ENCODE peak calls at places on chromosomes 6 and 20, in four cellular contexts. One of them, this sample, is unnamed.

GRCh38 chr6:156425374-156425773 is 351.8 kb upstream of the ARID1B start:
- DNase-seq in astrocyte: peak; percentile 93
- DNase-seq in lower leg skin: no peak
- DNase-seq in fibroblast of the aortic adventitia: peak; percentile 32
- DNase-seq in this sample: peak; percentile 91

GRCh38 chr6:72616406-72617015 is 5.4 kb upstream of the KCNQ5 start:
- DNase-seq in fibroblast of the aortic adventitia: peak; percentile 77
- DNase-seq in astrocyte: no peak
- DNase-seq in lower leg skin: no peak
- DNase-seq in this sample: no peak

GRCh38 chr20:8812818-8813217 is 256.1 kb upstream of the PLCB4 start:
- DNase-seq in lower leg skin: no peak
- DNase-seq in fibroblast of the aortic adventitia: no peak
- DNase-seq in astrocyte: no peak
- DNase-seq in this sample: no peak

GRCh38 chr20:2507875-2508630 is 662 bp downstream of the ZNF343 start:
- DNase-seq in lower leg skin: no peak
- DNase-seq in fibroblast of the aortic adventitia: peak; percentile 75
- DNase-seq in astrocyte: no peak
- DNase-seq in this sample: no peak

GRCh38 chr6:112979830-112980229 is 632.7 kb downstream of the RFPL4B start:
- DNase-seq in lower leg skin: no peak
- DNase-seq in fibroblast of the aortic adventitia: peak; percentile 31
- DNase-seq in astrocyte: peak; percentile 64
- DNase-seq in this sample: peak; percentile 16

GRCh38 chr20:33108641-33109040 is 29.2 kb downstream of the BPIFB4 start:
- DNase-seq in fibroblast of the aortic adventitia: no peak
- DNase-seq in astrocyte: no peak
- DNase-seq in lower leg skin: no peak
- DNase-seq in this sample: no peak

GRCh38 chr20:51609251-51609650 is 66.7 kb upstream of the NFATC2 start:
- DNase-seq in lower leg skin: no peak
- DNase-seq in fibroblast of the aortic adventitia: no peak
- DNase-seq in astrocyte: no peak
- DNase-seq in this sample: no peak

GRCh38 chr20:46681032-46681854 is 8.0 kb downstream of the TP53RK start:
- DNase-seq in astrocyte: no peak
- DNase-seq in fibroblast of the aortic adventitia: peak; percentile 56
- DNase-seq in lower leg skin: peak; percentile 58
- DNase-seq in this sample: peak; percentile 53

GRCh38 chr6:659716-660581 is 3.0 kb upstream of the HUS1B start:
- DNase-seq in astrocyte: no peak
- DNase-seq in lower leg skin: no peak
- DNase-seq in fibroblast of the aortic adventitia: no peak
- DNase-seq in this sample: no peak

GRCh38 chr20:8389381-8390368 is 257.6 kb downstream of the PLCB1 start:
- DNase-seq in lower leg skin: no peak
- DNase-seq in astrocyte: peak; percentile 33
- DNase-seq in fibroblast of the aortic adventitia: peak; percentile 88
- DNase-seq in this sample: no peak

GRCh38 chr6:42199106-42199981 is 4.6 kb upstream of the GUCA1B start:
- DNase-seq in lower leg skin: no peak
- DNase-seq in astrocyte: peak; percentile 74
- DNase-seq in fibroblast of the aortic adventitia: peak; percentile 66
- DNase-seq in this sample: peak; percentile 22

GRCh38 chr6:157104803-157105202 is 218.5 kb downstream of the TMEM242 start:
- DNase-seq in lower leg skin: no peak
- DNase-seq in fibroblast of the aortic adventitia: no peak
- DNase-seq in astrocyte: no peak
- DNase-seq in this sample: no peak

GRCh38 chr6:134041093-134041492 is 11.3 kb downstream of the SLC2A12 start:
- DNase-seq in lower leg skin: no peak
- DNase-seq in astrocyte: peak; percentile 64
- DNase-seq in fibroblast of the aortic adventitia: peak; percentile 67
- DNase-seq in this sample: peak; percentile 50

GRCh38 chr6:30136570-30137286 is 788 bp downstream of the TRIM40 start:
- DNase-seq in lower leg skin: no peak
- DNase-seq in astrocyte: no peak
- DNase-seq in fibroblast of the aortic adventitia: no peak
- DNase-seq in this sample: no peak

GRCh38 chr6:144657691-144658090 is 372.6 kb downstream of the UTRN start:
- DNase-seq in fibroblast of the aortic adventitia: no peak
- DNase-seq in lower leg skin: no peak
- DNase-seq in astrocyte: no peak
- DNase-seq in this sample: peak; percentile 53

GRCh38 chr6:56807992-56808342 is 146.9 kb upstream of the BEND6 start:
- DNase-seq in lower leg skin: no peak
- DNase-seq in fibroblast of the aortic adventitia: no peak
- DNase-seq in astrocyte: no peak
- DNase-seq in this sample: no peak

GRCh38 chr6:135014353-135014832 is 40.2 kb downstream of the HBS1L start:
- DNase-seq in astrocyte: no peak
- DNase-seq in fibroblast of the aortic adventitia: no peak
- DNase-seq in lower leg skin: no peak
- DNase-seq in this sample: no peak

GRCh38 chr20:19210426-19211155 is 1.9 kb upstream of the SLC24A3 start:
- DNase-seq in lower leg skin: no peak
- DNase-seq in fibroblast of the aortic adventitia: peak; percentile 16
- DNase-seq in astrocyte: no peak
- DNase-seq in this sample: no peak

GRCh38 chr20:19213946-19214490 is 1.6 kb downstream of the SLC24A3 start:
- DNase-seq in lower leg skin: no peak
- DNase-seq in fibroblast of the aortic adventitia: no peak
- DNase-seq in astrocyte: no peak
- DNase-seq in this sample: no peak

GRCh38 chr20:19211252-19211651 is 1.2 kb upstream of the SLC24A3 start:
- DNase-seq in lower leg skin: no peak
- DNase-seq in astrocyte: no peak
- DNase-seq in fibroblast of the aortic adventitia: no peak
- DNase-seq in this sample: no peak

GRCh38 chr20:19211661-19212523 is 550 bp upstream of the SLC24A3 start:
- DNase-seq in astrocyte: no peak
- DNase-seq in lower leg skin: no peak
- DNase-seq in fibroblast of the aortic adventitia: no peak
- DNase-seq in this sample: no peak

DNA sequence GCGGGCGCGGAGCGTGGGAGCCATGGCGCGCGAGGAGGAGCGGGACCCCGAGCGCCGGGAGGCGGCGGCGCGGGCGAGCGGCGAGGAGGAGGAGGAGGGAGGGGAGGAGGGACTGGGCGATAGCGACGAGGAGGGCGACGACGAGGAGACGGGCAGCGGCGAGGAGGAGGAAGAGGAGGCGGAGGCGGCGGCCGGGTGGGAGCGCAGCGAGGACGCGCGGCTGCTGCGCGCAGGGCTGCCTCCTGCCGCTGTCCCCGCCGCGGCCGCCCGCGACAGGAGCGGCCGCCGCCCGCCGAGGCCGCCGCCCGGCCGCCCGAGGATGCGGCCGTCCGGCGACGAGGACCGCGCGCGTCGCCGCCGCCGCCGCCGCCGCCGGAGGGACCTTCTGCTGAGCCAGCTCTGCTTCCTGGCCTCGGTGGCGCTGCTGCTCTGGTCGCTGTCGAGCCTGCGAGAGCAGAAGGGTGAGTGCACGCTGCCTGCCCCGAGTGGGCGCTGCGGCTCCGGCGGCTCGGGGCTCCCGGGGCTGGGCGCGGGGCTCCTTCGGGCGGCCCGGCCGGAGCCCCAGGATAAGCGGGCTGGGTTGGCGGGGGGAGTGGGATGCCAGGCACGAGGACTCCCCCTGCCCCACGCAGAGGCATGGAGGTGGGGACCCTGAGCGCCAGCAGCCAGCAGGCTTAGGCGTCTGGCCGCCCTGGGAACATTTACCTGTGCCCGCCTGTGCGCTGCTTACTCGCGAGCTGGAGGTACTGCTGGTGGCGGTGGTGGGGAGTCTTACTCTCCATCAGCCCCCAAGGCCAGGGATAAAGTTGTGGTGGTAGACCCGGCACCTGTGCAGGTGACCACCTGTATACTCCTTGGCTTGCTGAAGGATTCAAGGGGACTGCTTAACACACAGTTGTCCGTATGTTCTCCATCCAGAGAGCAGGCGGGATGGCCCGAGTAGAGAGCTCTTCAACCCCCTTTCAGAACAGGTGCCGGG is at the start of gene SLC24A3:
- DNase-seq in lower leg skin: peak; percentile 57
- DNase-seq in astrocyte: no peak
- DNase-seq in fibroblast of the aortic adventitia: no peak
- DNase-seq in this sample: no peak
- TF ChIP-seq CTCF in lower leg skin: no peak
- TF ChIP-seq CTCF in astrocyte: no peak
- TF ChIP-seq CTCF in fibroblast of the aortic adventitia: no peak
- TF ChIP-seq CTCF in this sample: no peak

GRCh38 chr6:95127266-95127665 is 450.1 kb upstream of the MANEA start:
- DNase-seq in astrocyte: no peak
- DNase-seq in lower leg skin: no peak
- DNase-seq in fibroblast of the aortic adventitia: no peak
- DNase-seq in this sample: no peak
- TF ChIP-seq CTCF in astrocyte: no peak
- TF ChIP-seq CTCF in lower leg skin: no peak
- TF ChIP-seq CTCF in fibroblast of the aortic adventitia: no peak
- TF ChIP-seq CTCF in this sample: no peak

GRCh38 chr6:106082735-106083398 is 3.3 kb upstream of the PRDM1 start:
- DNase-seq in lower leg skin: no peak
- DNase-seq in astrocyte: peak; percentile 78
- DNase-seq in fibroblast of the aortic adventitia: peak; percentile 72
- DNase-seq in this sample: peak; percentile 47

GRCh38 chr6:106083618-106084017 is 2.5 kb upstream of the PRDM1 start:
- DNase-seq in lower leg skin: no peak
- DNase-seq in astrocyte: no peak
- DNase-seq in fibroblast of the aortic adventitia: no peak
- DNase-seq in this sample: no peak

GRCh38 chr6:106084973-106085686 is 1.0 kb upstream of the PRDM1 start:
- DNase-seq in lower leg skin: no peak
- DNase-seq in fibroblast of the aortic adventitia: no peak
- DNase-seq in astrocyte: no peak
- DNase-seq in this sample: no peak

GRCh38 chr6:106085687-106085983 is 501 bp upstream of the PRDM1 start:
- DNase-seq in astrocyte: no peak
- DNase-seq in lower leg skin: no peak
- DNase-seq in fibroblast of the aortic adventitia: no peak
- DNase-seq in this sample: no peak

DNA sequence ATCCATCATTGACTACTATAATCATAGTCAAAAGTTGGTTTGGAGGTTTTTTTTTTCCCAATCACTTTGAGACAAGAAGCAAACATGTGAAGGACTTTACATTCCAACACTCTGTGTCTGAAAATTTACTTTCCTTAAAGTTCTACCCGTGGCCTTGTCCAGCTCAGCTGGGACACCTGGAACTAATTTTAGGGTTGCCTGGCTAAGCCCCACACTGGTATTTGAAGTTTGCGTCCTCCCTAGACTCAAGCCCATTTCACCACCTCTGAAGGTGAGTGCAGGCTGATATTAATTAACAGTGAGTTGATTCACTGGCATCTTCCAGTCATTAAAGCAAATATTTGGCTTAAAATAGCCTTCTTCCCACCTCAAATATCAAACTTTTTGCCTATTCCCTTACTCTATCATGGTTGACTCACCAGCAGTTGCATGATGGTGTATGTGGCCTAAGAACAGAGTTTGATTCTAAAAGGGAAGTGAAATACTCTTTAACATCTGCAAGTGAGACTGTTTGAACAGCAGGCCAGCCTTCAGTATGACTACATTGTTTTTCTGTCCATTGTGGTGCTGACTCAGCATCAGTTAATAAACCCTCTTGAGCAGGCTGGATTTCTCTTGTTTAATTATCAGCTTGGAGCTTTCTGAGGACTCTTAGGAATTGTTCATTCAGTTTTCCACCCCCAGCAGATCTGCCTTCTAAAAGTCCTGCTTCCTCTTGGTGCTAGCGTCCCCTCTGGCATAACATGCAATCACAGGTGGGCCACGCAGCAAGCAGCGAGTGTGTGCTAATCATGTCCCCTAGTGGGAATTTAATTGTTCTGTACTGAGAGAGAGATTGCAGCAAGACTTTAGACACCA is 1.8 kb upstream of the PRDM1 start:
- DNase-seq in fibroblast of the aortic adventitia: peak; percentile 83
- DNase-seq in lower leg skin: no peak
- DNase-seq in astrocyte: peak; percentile 87
- DNase-seq in this sample: peak; percentile 47
- TF ChIP-seq CTCF in fibroblast of the aortic adventitia: peak; percentile 84
- TF ChIP-seq CTCF in lower leg skin: no peak
- TF ChIP-seq CTCF in astrocyte: peak; percentile 71
- TF ChIP-seq CTCF in this sample: peak; percentile 82

GRCh38 chr20:63519765-63520593 is 586 bp upstream of the PPDPF start:
- DNase-seq in fibroblast of the aortic adventitia: no peak
- DNase-seq in astrocyte: peak; percentile 37
- DNase-seq in lower leg skin: peak; percentile 60
- DNase-seq in this sample: no peak

GRCh38 chr20:63521602-63522001 is 1.0 kb downstream of the PPDPF start:
- DNase-seq in astrocyte: no peak
- DNase-seq in lower leg skin: no peak
- DNase-seq in fibroblast of the aortic adventitia: no peak
- DNase-seq in this sample: no peak

GRCh38 chr20:63522091-63522868 is 1.7 kb downstream of the PPDPF start:
- DNase-seq in astrocyte: no peak
- DNase-seq in fibroblast of the aortic adventitia: peak; percentile 29
- DNase-seq in lower leg skin: no peak
- DNase-seq in this sample: no peak

GRCh38 chr20:63520594-63520938 is at the start of gene PPDPF:
- DNase-seq in astrocyte: peak; percentile 41
- DNase-seq in fibroblast of the aortic adventitia: peak; percentile 77
- DNase-seq in lower leg skin: peak; percentile 71
- DNase-seq in this sample: peak; percentile 53

DNA sequence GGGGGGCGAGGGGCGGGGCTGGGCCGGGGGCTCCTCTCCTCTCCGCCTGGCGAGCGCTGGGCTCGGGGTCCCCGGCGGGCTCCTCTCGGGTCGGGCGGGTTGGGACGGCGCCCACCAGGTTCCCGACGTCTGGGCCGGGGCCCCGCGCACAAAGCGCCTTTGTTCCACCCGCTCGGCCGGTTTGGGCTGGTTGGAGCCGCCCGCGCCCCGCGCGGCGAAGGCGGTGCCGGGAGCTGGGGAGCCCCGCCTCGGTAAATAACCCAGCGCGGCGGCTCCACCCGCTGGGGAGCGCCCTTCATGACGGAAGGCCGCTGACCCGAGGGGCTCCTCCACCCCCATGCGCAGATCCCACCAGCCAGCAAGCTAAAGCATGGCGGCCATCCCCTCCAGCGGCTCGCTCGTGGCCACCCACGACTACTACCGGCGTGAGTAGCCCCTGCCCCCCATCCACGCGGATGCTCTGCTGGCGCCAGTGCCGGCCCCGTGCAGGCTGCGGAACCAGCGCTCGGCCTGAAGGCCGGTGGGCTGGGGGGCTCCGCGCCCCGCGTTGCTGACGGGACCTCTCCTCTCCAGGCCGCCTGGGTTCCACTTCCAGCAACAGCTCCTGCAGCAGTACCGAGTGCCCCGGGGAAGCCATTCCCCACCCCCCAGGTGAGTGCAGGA is 505 bp downstream of the PPDPF start:
- DNase-seq in lower leg skin: peak; percentile 74
- DNase-seq in fibroblast of the aortic adventitia: peak; percentile 60
- DNase-seq in astrocyte: no peak
- DNase-seq in this sample: peak; percentile 9
- TF ChIP-seq CTCF in lower leg skin: no peak
- TF ChIP-seq CTCF in fibroblast of the aortic adventitia: no peak
- TF ChIP-seq CTCF in astrocyte: no peak
- TF ChIP-seq CTCF in this sample: no peak

This sample was measured in brain microvascular endothelial cell.